ENCODE peak calls at places on chromosomes 12 and 14, in ten cellular contexts. V is hippocampal formation; N is mucosa of gallbladder; K is stimulated activated naive CD4-positive, alpha-beta T cell treated with Interleukin-2 at 50 U/mL for 16 hours; P is Karpas-422; D is iris pigment epithelial cell; O is HFF-Myc; J is foreskin fibroblast; Q is fibroblast of mammary gland; T is islet precursor cell. A is an unnamed sample.

GRCh38 chr14:61502459-61503093 is 181.2 kb downstream of the PRKCH start:
- DNase-seq in T (peak), J (no peak), O (no peak), D (no peak), P (peak), V (no peak), K (peak), N (no peak), Q (no peak), A (peak)

GRCh38 chr14:104659764-104660523 is 29.5 kb upstream of the INF2 start:
- DNase-seq in P (peak), Q (no peak), O (no peak), D (peak), K (no peak), T (no peak), N (no peak), V (no peak), J (no peak), A (no peak)

GRCh38 chr14:20836668-20837338 is 34.2 kb upstream of the RNASE1 start:
- DNase-seq in T (no peak), O (no peak), D (peak), K (no peak), J (peak), Q (peak), V (no peak), N (no peak), P (no peak), A (peak)

GRCh38 chr12:56161677-56162351 is 3.7 kb downstream of the MYL6 start:
- DNase-seq in O (no peak), V (no peak), D (no peak), P (no peak), T (no peak), Q (no peak), N (no peak), K (no peak), J (no peak), A (no peak)

GRCh38 chr14:65255583-65256443 is 153.5 kb upstream of the MAX start:
- DNase-seq in J (peak), V (no peak), N (peak), D (no peak), Q (no peak), K (no peak), P (no peak), O (no peak), T (peak), A (no peak)

GRCh38 chr14:92922883-92923743 is at the start of gene CHGA:
- DNase-seq in V (no peak), P (no peak), D (peak), N (peak), Q (peak), K (peak), T (peak), J (peak), O (no peak), A (no peak)

GRCh38 chr14:20400965-20401593 is 12.2 kb downstream of the TEP1 start:
- DNase-seq in P (no peak), O (no peak), D (peak), N (no peak), T (peak), Q (peak), J (peak), K (no peak), V (no peak), A (peak)

GRCh38 chr14:52902971-52903385 is 47.9 kb downstream of the FERMT2 start:
- DNase-seq in J (peak), Q (peak), O (no peak), V (no peak), D (peak), K (no peak), N (no peak), P (no peak), T (peak), A (peak)

GRCh38 chr12:28527631-28528249 is 337.5 kb downstream of the CCDC91 start:
- DNase-seq in K (no peak), Q (no peak), O (no peak), N (no peak), V (no peak), P (no peak), T (no peak), J (no peak), D (no peak), A (no peak)

GRCh38 chr12:25827747-25828146 is 130.7 kb upstream of the RASSF8 start:
- DNase-seq in T (no peak), D (no peak), P (no peak), O (no peak), V (no peak), Q (no peak), N (no peak), K (no peak), J (no peak), A (no peak)

GRCh38 chr14:98633380-98633779 is 638.6 kb downstream of the BCL11B start:
- DNase-seq in T (no peak), D (no peak), O (no peak), P (no peak), Q (no peak), J (no peak), K (no peak), V (peak), N (peak), A (no peak)

GRCh38 chr14:103536693-103537092 is 7.7 kb downstream of the TRMT61A start:
- DNase-seq in T (no peak), N (no peak), V (no peak), P (no peak), K (no peak), J (no peak), D (no peak), Q (no peak), O (no peak), A (no peak)

GRCh38 chr14:99224116-99224910 is 47.7 kb downstream of the BCL11B start:
- DNase-seq in K (no peak), J (no peak), D (no peak), N (no peak), V (no peak), Q (no peak), P (no peak), O (no peak), T (no peak), A (no peak)